ENCODE peak calls at places on chromosomes 4 and X, in ten cellular contexts. One of them, this sample, is unnamed.

GRCh38 chrX:119507206-119507605 is 39.0 kb downstream of the SLC25A5 start:
- DNase-seq in amygdala: no peak
- DNase-seq in NCI-H1105 treated with DMSO at 0.1 percent for 48 hours: no peak
- DNase-seq in Peyer's patch: peak
- DNase-seq in AG04450: no peak
- DNase-seq in pancreas: no peak
- DNase-seq in HFFc6: no peak
- DNase-seq in stimulated activated CD8-positive, alpha-beta memory T cell treated with anti-CD3 and anti-CD28 coated beads, Interleukin-4, amount 100 ng/mL, for 48 hours: no peak
- DNase-seq in H4: no peak
- DNase-seq in stimulated activated CD4-positive, alpha-beta T cell treated with anti-CD3 and anti-CD28 coated beads, TNF-alpha, amount 100 ng/mL, for 4 hours: no peak
- DNase-seq in this sample: no peak

GRCh38 chr4:150244600-150244999 is 166.4 kb downstream of the DCLK2 start:
- DNase-seq in stimulated activated CD4-positive, alpha-beta T cell treated with anti-CD3 and anti-CD28 coated beads, TNF-alpha, amount 100 ng/mL, for 4 hours: no peak
- DNase-seq in AG04450: no peak
- DNase-seq in NCI-H1105 treated with DMSO at 0.1 percent for 48 hours: peak
- DNase-seq in HFFc6: peak
- DNase-seq in amygdala: no peak
- DNase-seq in H4: peak
- DNase-seq in Peyer's patch: no peak
- DNase-seq in stimulated activated CD8-positive, alpha-beta memory T cell treated with anti-CD3 and anti-CD28 coated beads, Interleukin-4, amount 100 ng/mL, for 48 hours: no peak
- DNase-seq in pancreas: no peak
- DNase-seq in this sample: peak

GRCh38 chr4:179292443-179292842 is 1850.2 kb upstream of the AGA start:
- DNase-seq in pancreas: no peak
- DNase-seq in H4: no peak
- DNase-seq in stimulated activated CD4-positive, alpha-beta T cell treated with anti-CD3 and anti-CD28 coated beads, TNF-alpha, amount 100 ng/mL, for 4 hours: no peak
- DNase-seq in Peyer's patch: no peak
- DNase-seq in NCI-H1105 treated with DMSO at 0.1 percent for 48 hours: no peak
- DNase-seq in stimulated activated CD8-positive, alpha-beta memory T cell treated with anti-CD3 and anti-CD28 coated beads, Interleukin-4, amount 100 ng/mL, for 48 hours: no peak
- DNase-seq in AG04450: no peak
- DNase-seq in amygdala: no peak
- DNase-seq in HFFc6: no peak
- DNase-seq in this sample: no peak

GRCh38 chr4:38068107-38068506 is 107.9 kb downstream of the PTTG2 start:
- DNase-seq in stimulated activated CD8-positive, alpha-beta memory T cell treated with anti-CD3 and anti-CD28 coated beads, Interleukin-4, amount 100 ng/mL, for 48 hours: no peak
- DNase-seq in AG04450: no peak
- DNase-seq in H4: no peak
- DNase-seq in pancreas: no peak
- DNase-seq in stimulated activated CD4-positive, alpha-beta T cell treated with anti-CD3 and anti-CD28 coated beads, TNF-alpha, amount 100 ng/mL, for 4 hours: no peak
- DNase-seq in HFFc6: no peak
- DNase-seq in Peyer's patch: no peak
- DNase-seq in NCI-H1105 treated with DMSO at 0.1 percent for 48 hours: no peak
- DNase-seq in amygdala: no peak
- DNase-seq in this sample: no peak

GRCh38 chr4:78293841-78294301 is 236.7 kb downstream of the FRAS1 start:
- DNase-seq in pancreas: no peak
- DNase-seq in amygdala: no peak
- DNase-seq in Peyer's patch: no peak
- DNase-seq in HFFc6: peak
- DNase-seq in H4: peak
- DNase-seq in NCI-H1105 treated with DMSO at 0.1 percent for 48 hours: no peak
- DNase-seq in AG04450: peak
- DNase-seq in stimulated activated CD4-positive, alpha-beta T cell treated with anti-CD3 and anti-CD28 coated beads, TNF-alpha, amount 100 ng/mL, for 4 hours: no peak
- DNase-seq in stimulated activated CD8-positive, alpha-beta memory T cell treated with anti-CD3 and anti-CD28 coated beads, Interleukin-4, amount 100 ng/mL, for 48 hours: no peak
- DNase-seq in this sample: peak

GRCh38 chrX:132217203-132218073 is 1.8 kb downstream of the RAP2C start:
- DNase-seq in stimulated activated CD8-positive, alpha-beta memory T cell treated with anti-CD3 and anti-CD28 coated beads, Interleukin-4, amount 100 ng/mL, for 48 hours: peak
- DNase-seq in Peyer's patch: peak
- DNase-seq in stimulated activated CD4-positive, alpha-beta T cell treated with anti-CD3 and anti-CD28 coated beads, TNF-alpha, amount 100 ng/mL, for 4 hours: peak
- DNase-seq in H4: peak
- DNase-seq in amygdala: peak
- DNase-seq in AG04450: no peak
- DNase-seq in HFFc6: peak
- DNase-seq in NCI-H1105 treated with DMSO at 0.1 percent for 48 hours: peak
- DNase-seq in pancreas: peak
- DNase-seq in this sample: peak

GRCh38 chrX:53288173-53288572 is 6.8 kb upstream of the IQSEC2 start:
- DNase-seq in Peyer's patch: peak
- DNase-seq in stimulated activated CD4-positive, alpha-beta T cell treated with anti-CD3 and anti-CD28 coated beads, TNF-alpha, amount 100 ng/mL, for 4 hours: no peak
- DNase-seq in stimulated activated CD8-positive, alpha-beta memory T cell treated with anti-CD3 and anti-CD28 coated beads, Interleukin-4, amount 100 ng/mL, for 48 hours: no peak
- DNase-seq in amygdala: peak
- DNase-seq in NCI-H1105 treated with DMSO at 0.1 percent for 48 hours: peak
- DNase-seq in pancreas: no peak
- DNase-seq in AG04450: no peak
- DNase-seq in HFFc6: no peak
- DNase-seq in H4: peak
- DNase-seq in this sample: peak

GRCh38 chr4:165635261-165635838 is 237.7 kb upstream of the TLL1 start:
- DNase-seq in stimulated activated CD8-positive, alpha-beta memory T cell treated with anti-CD3 and anti-CD28 coated beads, Interleukin-4, amount 100 ng/mL, for 48 hours: no peak
- DNase-seq in H4: no peak
- DNase-seq in pancreas: no peak
- DNase-seq in NCI-H1105 treated with DMSO at 0.1 percent for 48 hours: no peak
- DNase-seq in amygdala: no peak
- DNase-seq in stimulated activated CD4-positive, alpha-beta T cell treated with anti-CD3 and anti-CD28 coated beads, TNF-alpha, amount 100 ng/mL, for 4 hours: no peak
- DNase-seq in AG04450: no peak
- DNase-seq in HFFc6: no peak
- DNase-seq in Peyer's patch: no peak
- DNase-seq in this sample: peak

GRCh38 chr4:2080429-2081300 is 21.5 kb downstream of the NAT8L start:
- DNase-seq in amygdala: no peak
- DNase-seq in Peyer's patch: peak
- DNase-seq in stimulated activated CD4-positive, alpha-beta T cell treated with anti-CD3 and anti-CD28 coated beads, TNF-alpha, amount 100 ng/mL, for 4 hours: no peak
- DNase-seq in stimulated activated CD8-positive, alpha-beta memory T cell treated with anti-CD3 and anti-CD28 coated beads, Interleukin-4, amount 100 ng/mL, for 48 hours: no peak
- DNase-seq in NCI-H1105 treated with DMSO at 0.1 percent for 48 hours: no peak
- DNase-seq in H4: no peak
- DNase-seq in HFFc6: no peak
- DNase-seq in pancreas: no peak
- DNase-seq in AG04450: no peak
- DNase-seq in this sample: no peak

GRCh38 chr4:8906668-8906970 is 35.0 kb upstream of the HMX1 start:
- DNase-seq in Peyer's patch: no peak
- DNase-seq in AG04450: no peak
- DNase-seq in HFFc6: no peak
- DNase-seq in amygdala: no peak
- DNase-seq in pancreas: no peak
- DNase-seq in NCI-H1105 treated with DMSO at 0.1 percent for 48 hours: no peak
- DNase-seq in stimulated activated CD4-positive, alpha-beta T cell treated with anti-CD3 and anti-CD28 coated beads, TNF-alpha, amount 100 ng/mL, for 4 hours: no peak
- DNase-seq in H4: no peak
- DNase-seq in stimulated activated CD8-positive, alpha-beta memory T cell treated with anti-CD3 and anti-CD28 coated beads, Interleukin-4, amount 100 ng/mL, for 48 hours: no peak
- DNase-seq in this sample: no peak

GRCh38 chrX:130086414-130087207 is 23.7 kb downstream of the ELF4 start:
- DNase-seq in HFFc6: no peak
- DNase-seq in pancreas: no peak
- DNase-seq in AG04450: no peak
- DNase-seq in amygdala: no peak
- DNase-seq in stimulated activated CD8-positive, alpha-beta memory T cell treated with anti-CD3 and anti-CD28 coated beads, Interleukin-4, amount 100 ng/mL, for 48 hours: peak
- DNase-seq in NCI-H1105 treated with DMSO at 0.1 percent for 48 hours: no peak
- DNase-seq in stimulated activated CD4-positive, alpha-beta T cell treated with anti-CD3 and anti-CD28 coated beads, TNF-alpha, amount 100 ng/mL, for 4 hours: no peak
- DNase-seq in H4: no peak
- DNase-seq in Peyer's patch: peak
- DNase-seq in this sample: peak

GRCh38 chr4:124337874-124338273 is 374.7 kb downstream of the ANKRD50 start:
- DNase-seq in amygdala: no peak
- DNase-seq in stimulated activated CD4-positive, alpha-beta T cell treated with anti-CD3 and anti-CD28 coated beads, TNF-alpha, amount 100 ng/mL, for 4 hours: no peak
- DNase-seq in pancreas: peak
- DNase-seq in NCI-H1105 treated with DMSO at 0.1 percent for 48 hours: no peak
- DNase-seq in Peyer's patch: no peak
- DNase-seq in H4: no peak
- DNase-seq in stimulated activated CD8-positive, alpha-beta memory T cell treated with anti-CD3 and anti-CD28 coated beads, Interleukin-4, amount 100 ng/mL, for 48 hours: no peak
- DNase-seq in HFFc6: no peak
- DNase-seq in AG04450: no peak
- DNase-seq in this sample: peak

GRCh38 chrX:121642415-121642814 is 595.0 kb downstream of the GLUD2 start:
- DNase-seq in pancreas: no peak
- DNase-seq in H4: peak
- DNase-seq in stimulated activated CD4-positive, alpha-beta T cell treated with anti-CD3 and anti-CD28 coated beads, TNF-alpha, amount 100 ng/mL, for 4 hours: no peak
- DNase-seq in stimulated activated CD8-positive, alpha-beta memory T cell treated with anti-CD3 and anti-CD28 coated beads, Interleukin-4, amount 100 ng/mL, for 48 hours: no peak
- DNase-seq in amygdala: no peak
- DNase-seq in AG04450: no peak
- DNase-seq in Peyer's patch: no peak
- DNase-seq in HFFc6: no peak
- DNase-seq in NCI-H1105 treated with DMSO at 0.1 percent for 48 hours: no peak
- DNase-seq in this sample: no peak